ENCODE peak calls at places on chromosomes 12 and 14, in five cellular contexts. I, Z, D, S and H are unnamed samples.

GRCh38 chr12:111068281-111068680 is 147.9 kb upstream of the MYL2 start:
- DNase-seq in I (no peak), S (no peak), D (no peak), Z (no peak), H (no peak)

GRCh38 chr12:5565933-5566632 is 134.2 kb downstream of the NTF3 start:
- DNase-seq in I (no peak), S (no peak), Z (peak; percentile 42), D (no peak), H (no peak)

GRCh38 chr14:103854822-103855733 is 7.7 kb upstream of the PPP1R13B start:
- DNase-seq in D (no peak), S (no peak), Z (no peak), I (peak; percentile 28), H (no peak)

GRCh38 chr12:115920395-115921183 is 356.9 kb downstream of the MED13L start:
- DNase-seq in I (no peak), S (no peak), Z (peak; percentile 1), D (no peak), H (no peak)

GRCh38 chr14:92254786-92255185 is 68.2 kb upstream of the SLC24A4 start:
- DNase-seq in D (peak; percentile 64), I (peak; percentile 60), Z (no peak), S (no peak), H (no peak)

GRCh38 chr14:57066463-57066862 is 202.2 kb downstream of the EXOC5 start:
- DNase-seq in Z (no peak), S (no peak), I (no peak), D (no peak), H (no peak)

GRCh38 chr12:24920141-24920540 is 28.8 kb downstream of the BCAT1 start:
- DNase-seq in Z (no peak), S (no peak), D (no peak), I (no peak), H (no peak)

GRCh38 chr12:44053550-44054243 is 217.8 kb downstream of the TMEM117 start:
- DNase-seq in I (no peak), S (no peak), Z (peak; percentile 23), D (peak; percentile 28), H (no peak)

GRCh38 chr12:101935769-101936741 is 58.7 kb downstream of the DRAM1 start:
- DNase-seq in D (peak; percentile 98), S (peak; percentile 90), I (peak; percentile 73), Z (peak; percentile 92), H (no peak)

GRCh38 chr12:78442454-78442801 is 422.1 kb upstream of the SYT1 start:
- DNase-seq in S (no peak), Z (no peak), D (peak; percentile 66), I (no peak), H (peak; percentile 4)

GRCh38 chr12:124884587-124885438 is 21.1 kb upstream of the SCARB1 start:
- DNase-seq in I (no peak), D (no peak), Z (no peak), S (no peak), H (no peak)

GRCh38 chr12:52582971-52583456 is 9.4 kb upstream of the KRT74 start:
- DNase-seq in D (peak; percentile 52), S (peak; percentile 35), I (peak; percentile 16), Z (peak; percentile 4), H (no peak)

GRCh38 chr12:121494093-121494787 is 86.6 kb downstream of the KDM2B start:
- DNase-seq in S (peak; percentile 10), I (no peak), Z (no peak), D (peak; percentile 45), H (no peak)

GRCh38 chr12:106815741-106816140 is 41.3 kb downstream of the RIC8B start:
- DNase-seq in D (no peak), S (no peak), I (no peak), Z (no peak), H (no peak)

GRCh38 chr12:56358836-56359532 is 923 bp downstream of the STAT2 start:
- DNase-seq in Z (peak; percentile 62), S (peak; percentile 66), D (peak; percentile 86), I (no peak), H (peak; percentile 67)

GRCh38 chr14:90019824-90020523 is 41.8 kb upstream of the KCNK13 start:
- DNase-seq in Z (no peak), D (peak; percentile 20), S (no peak), I (no peak), H (no peak)

GRCh38 chr14:86405250-86405649 is 875.3 kb downstream of the FLRT2 start:
- DNase-seq in S (no peak), D (no peak), I (no peak), Z (no peak), H (no peak)

GRCh38 chr12:52495385-52495784 is 2.3 kb upstream of the KRT6A start:
- DNase-seq in Z (no peak), S (no peak), I (no peak), D (peak; percentile 45), H (no peak)

GRCh38 chr12:59401862-59402261 is 194.0 kb upstream of the SLC16A7 start:
- DNase-seq in D (no peak), I (no peak), Z (no peak), S (no peak), H (no peak)

GRCh38 chr12:53053223-53054111 is 3.6 kb downstream of the TNS2 start:
- DNase-seq in I (no peak), S (no peak), Z (no peak), D (no peak), H (no peak)

GRCh38 chr12:93375906-93376305 is 1.8 kb upstream of the NUDT4 start:
- DNase-seq in Z (no peak), I (no peak), D (no peak), S (no peak), H (no peak)

GRCh38 chr12:45234134-45234865 is 18.4 kb downstream of the ANO6 start:
- DNase-seq in D (peak; percentile 98), I (peak; percentile 38), S (peak; percentile 92), Z (peak; percentile 96), H (peak; percentile 93)

GRCh38 chr12:132524405-132524804 is 34.5 kb downstream of the FBRSL1 start:
- DNase-seq in I (no peak), Z (no peak), S (no peak), D (peak; percentile 70), H (peak; percentile 56)

GRCh38 chr12:104282109-104282508 is 21.4 kb upstream of the EID3 start:
- DNase-seq in Z (no peak), I (no peak), D (no peak), S (no peak), H (no peak)

GRCh38 chr14:100256339-100256895 is 17.5 kb downstream of the YY1 start:
- DNase-seq in Z (no peak), I (no peak), D (no peak), S (no peak), H (no peak)

GRCh38 chr14:77979666-77980351 is 179.9 kb downstream of the ADCK1 start:
- DNase-seq in D (peak; percentile 64), S (peak; percentile 52), I (no peak), Z (no peak), H (no peak)

GRCh38 chr12:50197297-50197727 is 30.1 kb upstream of the CERS5 start:
- DNase-seq in I (no peak), Z (no peak), D (no peak), S (no peak), H (no peak)

GRCh38 chr12:89971880-89972279 is 263.2 kb upstream of the ATP2B1 start:
- DNase-seq in Z (no peak), S (no peak), I (no peak), D (no peak), H (no peak)

GRCh38 chr14:75096959-75097358 is 27.5 kb downstream of the ZC2HC1C start:
- DNase-seq in I (peak; percentile 25), S (no peak), D (no peak), Z (no peak), H (no peak)

GRCh38 chr12:27343255-27344000 is 10.8 kb downstream of the BMAL2 start:
- DNase-seq in I (no peak), D (peak; percentile 89), S (peak; percentile 32), Z (peak; percentile 80), H (peak; percentile 94)

GRCh38 chr12:52561880-52562449 is 9.0 kb upstream of the KRT71 start:
- DNase-seq in I (no peak), D (peak; percentile 14), Z (no peak), S (no peak), H (no peak)

GRCh38 chr12:52366738-52367485 is at the start of gene KRT85:
- DNase-seq in S (no peak), I (no peak), D (no peak), Z (no peak), H (no peak)

DNA sequence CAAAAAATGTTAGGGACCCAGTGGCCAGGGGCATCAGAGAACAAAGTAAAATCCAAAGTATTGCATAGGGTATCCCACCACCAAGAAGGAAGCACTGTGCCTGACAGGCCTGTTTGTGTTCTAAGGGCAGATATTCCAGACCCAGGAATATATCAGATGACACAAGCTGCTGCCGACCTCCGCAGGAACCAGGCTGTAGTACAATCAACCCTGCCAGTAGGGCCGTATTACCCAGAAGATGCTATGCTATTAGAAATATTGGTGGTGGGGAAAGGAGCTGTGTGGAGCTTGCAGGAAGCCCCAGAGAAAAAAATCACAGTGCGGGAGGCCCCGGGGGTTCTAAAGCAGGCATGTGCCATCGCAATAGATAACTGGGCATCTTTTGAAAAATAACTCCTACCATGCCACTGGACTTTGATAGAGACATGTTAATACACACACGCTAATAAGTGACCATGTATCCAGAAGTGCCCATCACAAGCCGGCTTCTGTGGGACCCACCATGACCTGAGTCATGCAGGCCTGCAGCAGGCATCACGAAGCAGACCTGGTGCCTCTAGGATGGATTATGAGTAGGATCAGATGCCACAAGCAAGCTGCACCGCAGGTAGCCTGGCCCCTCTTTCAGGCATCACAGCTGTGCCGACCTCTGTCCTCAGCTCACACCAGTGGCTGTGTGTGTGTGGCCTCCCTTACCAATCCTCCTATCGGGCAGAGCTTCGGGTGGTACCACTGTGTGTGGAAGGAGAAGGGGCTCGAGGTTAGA is 242.7 kb downstream of the BCL11B start:
- DNase-seq in D (no peak), I (no peak), S (no peak), Z (no peak), H (no peak)
- TF ChIP-seq CTCF in D (no peak), I (no peak), S (no peak), Z (no peak), H (no peak)

GRCh38 chr12:85280984-85281946 is 1.2 kb downstream of the ALX1 start:
- DNase-seq in S (no peak), Z (no peak), I (no peak), D (no peak), H (no peak)

GRCh38 chr12:85279449-85280137 is 427 bp upstream of the ALX1 start:
- DNase-seq in I (peak; percentile 10), S (no peak), Z (no peak), D (no peak), H (no peak)

GRCh38 chr12:85280138-85280983 is at the start of gene ALX1:
- DNase-seq in I (no peak), S (peak; percentile 22), D (peak; percentile 14), Z (no peak), H (no peak)

GRCh38 chr12:85283560-85283959 is 3.5 kb downstream of the ALX1 start:
- DNase-seq in I (no peak), D (no peak), S (no peak), Z (no peak), H (no peak)

GRCh38 chr12:85281947-85282312 is 1.9 kb downstream of the ALX1 start:
- DNase-seq in Z (no peak), D (no peak), I (no peak), S (no peak), H (no peak)
- H3K4me3 ChIP-seq in Z (no peak overlapping the region), D (no peak overlapping the region), I (no peak overlapping the region), S (no peak overlapping the region), H (no peak overlapping the region)

GRCh38 chr12:105492591-105492990 is 162.1 kb downstream of the C12orf75 start:
- DNase-seq in S (peak; percentile 42), D (peak; percentile 10), I (no peak), Z (no peak), H (no peak)
- TF ChIP-seq CTCF in S (no peak), D (no peak), I (no peak), Z (no peak), H (no peak)

GRCh38 chr12:112344220-112344619 is 38.0 kb downstream of the HECTD4 start:
- DNase-seq in S (no peak), Z (no peak), I (no peak), D (no peak), H (no peak)
- H3K4me3 ChIP-seq in S (no peak overlapping the region), Z (no peak overlapping the region), I (no peak overlapping the region), D (no peak overlapping the region), H (no peak overlapping the region)